ENCODE peak calls at places on chromosome X, in nine cellular contexts. O is naive B cell; M is GM20000; W is activated T-cell treated with anti-CD3 and anti-CD28 coated beads, Interleukin-2, amount 50 U/mL, for 72 hours; F is HCEC 1CT; T is AG04450; E is right cardiac atrium; P is HEK293T; B is midbrain. G is an unnamed sample.

GRCh38 chrX:54447461-54447860 is 7.3 kb downstream of the TSR2 start:
- DNase-seq in W (no peak), E (no peak), B (no peak), M (no peak), P (peak; percentile 49), O (no peak), T (no peak), F (no peak), G (no peak)

GRCh38 chrX:40663880-40664630 is 16.7 kb upstream of the CXorf38 start:
- DNase-seq in E (no peak), M (no peak), P (peak; percentile 20), T (no peak), F (peak; percentile 5), O (no peak), W (no peak), B (no peak), G (no peak)

GRCh38 chrX:109709129-109709631 is 23.9 kb downstream of the ACSL4 start:
- DNase-seq in O (peak; percentile 26), E (no peak), M (peak; percentile 18), T (no peak), P (no peak), B (no peak), F (peak; percentile 41), W (no peak), G (no peak)

GRCh38 chrX:30910124-30910860 is 21.2 kb upstream of the TAB3 start:
- DNase-seq in W (peak; percentile 45), E (no peak), O (peak; percentile 3), M (no peak), P (no peak), F (no peak), T (no peak), B (no peak), G (no peak)

GRCh38 chrX:154785711-154786110 is 19.6 kb downstream of the MPP1 start:
- DNase-seq in T (no peak), W (no peak), O (no peak), P (no peak), E (no peak), M (no peak), F (no peak), B (no peak), G (no peak)

GRCh38 chrX:40579139-40579538 is 1.6 kb upstream of the ATP6AP2 start:
- DNase-seq in E (no peak), B (no peak), M (no peak), F (no peak), T (no peak), W (no peak), O (no peak), P (no peak), G (no peak)

GRCh38 chrX:113868169-113868568 is 715.7 kb upstream of the HTR2C start:
- DNase-seq in T (no peak), B (no peak), F (no peak), O (no peak), P (no peak), W (no peak), E (no peak), M (no peak), G (no peak)

GRCh38 chrX:25028726-25029125 is 13.0 kb upstream of the ARX start:
- DNase-seq in T (no peak), B (no peak), O (no peak), F (peak; percentile 69), W (no peak), E (no peak), P (no peak), M (no peak), G (no peak)

GRCh38 chrX:37332987-37333658 is 16.0 kb upstream of the PRRG1 start:
- DNase-seq in M (no peak), F (no peak), W (no peak), T (no peak), B (no peak), E (no peak), O (no peak), P (no peak), G (no peak)

GRCh38 chrX:111095974-111096870 is at the start of gene PAK3:
- DNase-seq in M (no peak), T (peak; percentile 8), E (peak; percentile 57), B (no peak), W (peak; percentile 32), P (peak; percentile 51), O (no peak), F (no peak), G (no peak)

GRCh38 chrX:19677121-19677520 is 161.8 kb upstream of the MAP3K15 start:
- DNase-seq in E (no peak), T (no peak), P (no peak), B (no peak), O (no peak), M (no peak), F (no peak), W (no peak), G (no peak)

GRCh38 chrX:154735695-154736393 is 15.0 kb downstream of the GAB3 start:
- DNase-seq in P (no peak), O (no peak), E (peak; percentile 73), M (no peak), B (no peak), F (peak; percentile 85), T (peak; percentile 70), W (no peak), G (no peak)

GRCh38 chrX:41085883-41086626 is 810 bp downstream of the USP9X start:
- DNase-seq in P (peak; percentile 55), F (peak; percentile 45), O (peak; percentile 58), T (no peak), W (peak; percentile 54), B (peak; percentile 60), E (peak; percentile 79), M (peak; percentile 44), G (no peak)

GRCh38 chrX:43618376-43619205 is 37.5 kb upstream of the MAOA start:
- DNase-seq in W (no peak), M (no peak), B (no peak), O (no peak), F (no peak), E (no peak), P (no peak), T (no peak), G (no peak)

GRCh38 chrX:53440631-53441517 is 6.7 kb upstream of the HSD17B10 start:
- DNase-seq in T (no peak), O (no peak), B (no peak), W (peak; percentile 46), F (peak; percentile 47), P (no peak), M (no peak), E (peak; percentile 80), G (no peak)

GRCh38 chrX:155094468-155095061 is 23.3 kb downstream of the BRCC3 start:
- DNase-seq in E (no peak), P (peak; percentile 27), T (no peak), F (peak; percentile 8), O (peak; percentile 24), B (peak; percentile 1), M (no peak), W (peak; percentile 16), G (no peak)

GRCh38 chrX:110268395-110268794 is 49.5 kb downstream of the AMMECR1 start:
- DNase-seq in O (no peak), T (no peak), B (no peak), P (no peak), M (no peak), E (no peak), F (no peak), W (no peak), G (no peak)

GRCh38 chrX:9370888-9371287 is 94.0 kb upstream of the TBL1X start:
- DNase-seq in F (no peak), W (no peak), O (no peak), E (no peak), M (no peak), B (no peak), T (no peak), P (no peak), G (no peak)

GRCh38 chrX:102712216-102712966 is at the start of gene GPRASP2:
- DNase-seq in F (peak; percentile 1), M (no peak), B (peak; percentile 32), P (peak; percentile 43), T (no peak), E (peak; percentile 89), W (peak; percentile 23), O (no peak), G (no peak)

GRCh38 chrX:85326234-85327059 is 53.0 kb downstream of the POF1B start:
- DNase-seq in M (no peak), P (no peak), T (no peak), W (no peak), E (peak; percentile 41), O (no peak), B (no peak), F (no peak), G (no peak)

GRCh38 chrX:96407043-96407442 is 277.6 kb upstream of the DIAPH2 start:
- DNase-seq in B (no peak), E (peak; percentile 29), P (no peak), M (no peak), F (peak; percentile 29), T (no peak), W (no peak), O (no peak), G (no peak)

GRCh38 chrX:26597981-26598380 is 382.0 kb downstream of the MAGEB5 start:
- DNase-seq in M (no peak), W (no peak), E (no peak), F (no peak), T (no peak), B (no peak), O (no peak), P (no peak), G (no peak)

GRCh38 chrX:103716967-103717366 is 6.3 kb downstream of the TMEM31 start:
- DNase-seq in F (peak; percentile 94), W (no peak), T (peak; percentile 24), B (no peak), M (no peak), E (no peak), O (no peak), P (no peak), G (no peak)

GRCh38 chrX:154712781-154713391 is 38.0 kb downstream of the GAB3 start:
- DNase-seq in F (peak; percentile 66), O (no peak), P (no peak), T (no peak), W (peak; percentile 45), B (no peak), E (no peak), M (peak; percentile 60), G (no peak)

GRCh38 chrX:123358457-123358856 is 174.4 kb downstream of the GRIA3 start:
- DNase-seq in P (no peak), B (no peak), O (no peak), W (no peak), F (no peak), M (no peak), E (no peak), T (no peak), G (no peak)

GRCh38 chrX:129689881-129690280 is 35.1 kb upstream of the APLN start:
- DNase-seq in B (no peak), E (no peak), O (no peak), W (no peak), P (no peak), T (no peak), M (no peak), F (no peak), G (no peak)

G was measured in NCI-H2107.